ENCODE peak calls at places on chromosomes 3 and 15, in four cellular contexts. One of them, this sample, is unnamed.

GRCh38 chr3:179829391-179829790 is 176.6 kb downstream of the USP13 start:
- DNase-seq in substantia nigra: no peak
- DNase-seq in PC-3: no peak
- DNase-seq in IMR-90: no peak
- DNase-seq in this sample: no peak

GRCh38 chr3:191499307-191500125 is 38.6 kb downstream of the PYDC2 start:
- DNase-seq in substantia nigra: peak
- DNase-seq in PC-3: peak
- DNase-seq in IMR-90: peak
- DNase-seq in this sample: no peak

GRCh38 chr3:155185623-155186022 is 105.5 kb downstream of the MME start:
- DNase-seq in substantia nigra: no peak
- DNase-seq in PC-3: peak
- DNase-seq in IMR-90: peak
- DNase-seq in this sample: no peak

GRCh38 chr15:39969871-39970270 is 36.0 kb downstream of the EIF2AK4 start:
- DNase-seq in substantia nigra: no peak
- DNase-seq in PC-3: no peak
- DNase-seq in IMR-90: peak
- DNase-seq in this sample: peak

GRCh38 chr3:149273096-149273751 is 51.6 kb upstream of the CP start:
- DNase-seq in substantia nigra: no peak
- DNase-seq in PC-3: peak
- DNase-seq in IMR-90: peak
- DNase-seq in this sample: peak

GRCh38 chr15:70512772-70513362 is 250.5 kb downstream of the UACA start:
- DNase-seq in substantia nigra: no peak
- DNase-seq in PC-3: peak
- DNase-seq in IMR-90: peak
- DNase-seq in this sample: no peak

GRCh38 chr3:59839283-59839682 is 789.5 kb upstream of the CFAP20DC start:
- DNase-seq in substantia nigra: no peak
- DNase-seq in PC-3: no peak
- DNase-seq in IMR-90: peak
- DNase-seq in this sample: no peak

GRCh38 chr15:73346735-73347312 is 21.9 kb downstream of the HCN4 start:
- DNase-seq in substantia nigra: no peak
- DNase-seq in PC-3: peak
- DNase-seq in IMR-90: peak
- DNase-seq in this sample: no peak

GRCh38 chr15:57156210-57156887 is 220.0 kb upstream of the CGNL1 start:
- DNase-seq in substantia nigra: no peak
- DNase-seq in PC-3: no peak
- DNase-seq in IMR-90: no peak
- DNase-seq in this sample: no peak

GRCh38 chr3:10619989-10620832 is 114.8 kb upstream of the ATP2B2 start:
- DNase-seq in substantia nigra: no peak
- DNase-seq in PC-3: no peak
- DNase-seq in IMR-90: no peak
- DNase-seq in this sample: no peak

GRCh38 chr3:13618836-13619235 is 69.9 kb downstream of the FBLN2 start:
- DNase-seq in substantia nigra: no peak
- DNase-seq in PC-3: no peak
- DNase-seq in IMR-90: no peak
- DNase-seq in this sample: no peak

GRCh38 chr3:85516146-85516545 is 557.4 kb downstream of the CADM2 start:
- DNase-seq in substantia nigra: no peak
- DNase-seq in PC-3: no peak
- DNase-seq in IMR-90: no peak
- DNase-seq in this sample: no peak
- H3K27ac ChIP-seq in substantia nigra: no peak
- H3K27ac ChIP-seq in PC-3: no peak
- H3K27ac ChIP-seq in IMR-90: no peak
- H3K27ac ChIP-seq in this sample: no peak

GRCh38 chr15:55279100-55279745 is 10.4 kb downstream of the RAB27A start:
- DNase-seq in substantia nigra: no peak
- DNase-seq in PC-3: no peak
- DNase-seq in IMR-90: no peak
- DNase-seq in this sample: no peak

GRCh38 chr15:55279746-55280351 is 9.8 kb downstream of the RAB27A start:
- DNase-seq in substantia nigra: no peak
- DNase-seq in PC-3: peak
- DNase-seq in IMR-90: peak
- DNase-seq in this sample: peak

GRCh38 chr15:55283295-55284147 is 6.1 kb downstream of the RAB27A start:
- DNase-seq in substantia nigra: no peak
- DNase-seq in PC-3: no peak
- DNase-seq in IMR-90: no peak
- DNase-seq in this sample: no peak

GRCh38 chr15:55282284-55282833 is 7.3 kb downstream of the RAB27A start:
- DNase-seq in substantia nigra: no peak
- DNase-seq in PC-3: peak
- DNase-seq in IMR-90: peak
- DNase-seq in this sample: no peak

GRCh38 chr15:55281517-55282227 is 7.9 kb downstream of the RAB27A start:
- DNase-seq in substantia nigra: no peak
- DNase-seq in PC-3: no peak
- DNase-seq in IMR-90: no peak
- DNase-seq in this sample: no peak
- H3K27ac ChIP-seq in substantia nigra: no peak
- H3K27ac ChIP-seq in PC-3: no peak
- H3K27ac ChIP-seq in IMR-90: peak
- H3K27ac ChIP-seq in this sample: no peak

GRCh38 chr3:98763814-98764691 is 913 bp downstream of the ST3GAL6 start:
- DNase-seq in substantia nigra: no peak
- DNase-seq in PC-3: no peak
- DNase-seq in IMR-90: no peak
- DNase-seq in this sample: no peak
- H3K27ac ChIP-seq in substantia nigra: peak
- H3K27ac ChIP-seq in PC-3: no peak
- H3K27ac ChIP-seq in IMR-90: no peak
- H3K27ac ChIP-seq in this sample: no peak

GRCh38 chr3:9169951-9170850 is 79.2 kb downstream of the SRGAP3 start:
- DNase-seq in substantia nigra: no peak
- DNase-seq in PC-3: no peak
- DNase-seq in IMR-90: no peak
- DNase-seq in this sample: no peak

GRCh38 chr3:9175421-9175820 is 74.0 kb downstream of the SRGAP3 start:
- DNase-seq in substantia nigra: no peak
- DNase-seq in PC-3: peak
- DNase-seq in IMR-90: no peak
- DNase-seq in this sample: no peak

GRCh38 chr3:9173445-9173844 is 76.0 kb downstream of the SRGAP3 start:
- DNase-seq in substantia nigra: no peak
- DNase-seq in PC-3: no peak
- DNase-seq in IMR-90: no peak
- DNase-seq in this sample: no peak

GRCh38 chr3:9170851-9171160 is 78.6 kb downstream of the SRGAP3 start:
- DNase-seq in substantia nigra: no peak
- DNase-seq in PC-3: no peak
- DNase-seq in IMR-90: no peak
- DNase-seq in this sample: no peak

DNA sequence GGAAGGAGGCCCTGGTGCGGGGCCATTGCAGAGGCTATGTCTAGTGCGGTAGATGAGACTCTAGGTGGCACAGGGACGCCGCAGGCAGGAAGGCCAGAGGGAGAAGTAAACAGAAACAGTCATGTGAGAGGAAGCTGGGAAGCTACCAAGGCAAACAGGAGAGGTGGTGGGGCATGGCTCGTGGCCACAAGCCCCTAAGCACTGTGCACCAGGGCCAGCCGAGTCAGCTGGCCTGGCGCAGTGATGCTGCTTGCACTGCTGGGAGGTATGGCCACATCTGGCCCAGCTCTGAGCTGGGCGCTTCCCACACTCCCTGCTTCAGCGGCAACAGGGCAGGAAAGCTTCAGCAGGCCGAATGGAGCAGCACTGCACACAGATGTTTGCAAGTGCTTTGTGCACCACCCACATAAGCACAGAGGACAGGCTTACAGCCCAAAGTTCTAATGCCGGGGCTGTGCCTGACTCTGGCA is 76.6 kb downstream of the SRGAP3 start:
- DNase-seq in substantia nigra: peak
- DNase-seq in PC-3: peak
- DNase-seq in IMR-90: no peak
- DNase-seq in this sample: no peak
- H3K27ac ChIP-seq in substantia nigra: peak
- H3K27ac ChIP-seq in PC-3: peak
- H3K27ac ChIP-seq in IMR-90: no peak
- H3K27ac ChIP-seq in this sample: peak

GRCh38 chr3:197801801-197802504 is 10.9 kb downstream of the LRCH3 start:
- DNase-seq in substantia nigra: no peak
- DNase-seq in PC-3: peak
- DNase-seq in IMR-90: peak
- DNase-seq in this sample: no peak
- H3K27ac ChIP-seq in substantia nigra: no peak
- H3K27ac ChIP-seq in PC-3: peak
- H3K27ac ChIP-seq in IMR-90: no peak
- H3K27ac ChIP-seq in this sample: peak

DNA sequence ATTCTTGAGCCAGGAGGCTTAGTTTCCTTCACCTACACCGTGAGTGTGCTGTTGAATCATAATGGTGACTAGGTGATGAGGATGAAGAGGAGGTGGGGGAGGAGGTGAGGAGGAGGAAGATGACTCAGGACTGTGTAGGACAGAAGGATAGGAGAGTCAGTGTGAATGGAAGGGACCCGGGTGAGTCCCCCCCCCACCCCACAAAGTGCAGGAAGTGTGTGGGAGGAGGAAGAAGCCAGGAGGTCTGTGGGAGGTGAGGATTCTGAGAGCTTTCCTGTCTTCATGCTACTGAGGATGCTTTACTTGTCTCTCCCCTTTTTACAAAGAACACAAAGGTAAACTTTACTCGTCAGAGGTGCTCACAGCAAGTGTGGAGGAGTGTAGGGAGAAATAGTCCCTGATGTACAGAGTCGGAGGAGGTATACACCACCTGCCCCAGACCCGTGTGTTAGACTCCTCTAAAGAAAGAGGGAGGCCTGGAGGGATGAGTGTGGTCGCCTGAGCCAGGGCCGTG is 3.8 kb downstream of the TAGLN3 start:
- DNase-seq in substantia nigra: no peak
- DNase-seq in PC-3: peak
- DNase-seq in IMR-90: peak
- DNase-seq in this sample: peak
- H3K27ac ChIP-seq in substantia nigra: no peak
- H3K27ac ChIP-seq in PC-3: peak
- H3K27ac ChIP-seq in IMR-90: no peak
- H3K27ac ChIP-seq in this sample: peak

GRCh38 chr3:113157408-113157980 is 53.9 kb upstream of the BOC start:
- DNase-seq in substantia nigra: no peak
- DNase-seq in PC-3: no peak
- DNase-seq in IMR-90: no peak
- DNase-seq in this sample: no peak
- H3K27ac ChIP-seq in substantia nigra: no peak
- H3K27ac ChIP-seq in PC-3: no peak
- H3K27ac ChIP-seq in IMR-90: no peak
- H3K27ac ChIP-seq in this sample: no peak